ENCODE peak calls at places on chromosome 2, in four cellular contexts. R, E, A and K are unnamed samples.

GRCh38 chr2:208062113-208062512 is 36.8 kb upstream of the PLEKHM3 start:
- DNase-seq in E (peak), A (peak), R (no peak), K (peak)

GRCh38 chr2:30958571-30959220 is 151.4 kb upstream of the CAPN13 start:
- DNase-seq in R (no peak), A (no peak), E (no peak), K (no peak)

GRCh38 chr2:214843823-214844222 is 34.3 kb upstream of the BARD1 start:
- DNase-seq in A (no peak), R (no peak), E (no peak), K (no peak)

GRCh38 chr2:21836766-21837543 is 713.2 kb downstream of the TDRD15 start:
- DNase-seq in E (peak), A (no peak), R (no peak), K (no peak)

GRCh38 chr2:66775730-66776422 is 341.0 kb downstream of the MEIS1 start:
- DNase-seq in R (no peak), E (no peak), A (no peak), K (no peak)

GRCh38 chr2:42969231-42970150 is 177.1 kb upstream of the HAAO start:
- DNase-seq in E (peak), A (no peak), R (no peak), K (no peak)

GRCh38 chr2:70104231-70105111 is 17.2 kb downstream of the PCBP1 start:
- DNase-seq in E (no peak), A (no peak), R (no peak), K (no peak)

GRCh38 chr2:96751800-96752199 is 8.9 kb upstream of the CNNM4 start:
- DNase-seq in A (no peak), E (no peak), R (no peak), K (no peak)

GRCh38 chr2:159176555-159176954 is 109.9 kb downstream of the WDSUB1 start:
- DNase-seq in A (no peak), E (no peak), R (no peak), K (no peak)

GRCh38 chr2:23593396-23594078 is 208.6 kb downstream of the KLHL29 start:
- DNase-seq in A (no peak), E (no peak), R (no peak), K (no peak)

GRCh38 chr2:15816674-15817406 is 123.5 kb upstream of the MYCN start:
- DNase-seq in E (no peak), R (no peak), A (no peak), K (no peak)

GRCh38 chr2:111030271-111030891 is 90.3 kb upstream of the BCL2L11 start:
- DNase-seq in E (no peak), A (no peak), R (no peak), K (no peak)

GRCh38 chr2:15818186-15818795 is 122.1 kb upstream of the MYCN start:
- DNase-seq in E (no peak), R (no peak), A (no peak), K (no peak)

GRCh38 chr2:149800624-149801220 is 213.1 kb upstream of the MMADHC start:
- DNase-seq in A (no peak), R (no peak), E (no peak), K (no peak)

GRCh38 chr2:36530983-36531354 is 67.0 kb downstream of the FEZ2 start:
- DNase-seq in E (peak), R (no peak), A (no peak), K (no peak)

GRCh38 chr2:134582547-134582899 is 136.3 kb downstream of the TMEM163 start:
- DNase-seq in E (no peak), A (no peak), R (no peak), K (no peak)

GRCh38 chr2:206232287-206233035 is 42.0 kb upstream of the ZDBF2 start:
- DNase-seq in A (no peak), R (no peak), E (no peak), K (no peak)

GRCh38 chr2:6877402-6878305 is at the start of gene RSAD2:
- DNase-seq in A (peak), R (no peak), E (peak), K (peak)

GRCh38 chr2:169034256-169034655 is 3.1 kb upstream of the ABCB11 start:
- DNase-seq in A (no peak), R (no peak), E (no peak), K (peak)